ENCODE peak calls at places on chromosomes 3 and 15, in five cellular contexts. One of them, this sample, is unnamed.

GRCh38 chr3:168995129-168995528 is 668.4 kb downstream of the MECOM start:
- DNase-seq in HCT116: no peak
- DNase-seq in GM12878: no peak
- DNase-seq in HepG2: no peak
- DNase-seq in K562: no peak
- DNase-seq in this sample: no peak

GRCh38 chr3:101809178-101810022 is 30.4 kb downstream of the NXPE3 start:
- DNase-seq in HCT116: peak
- DNase-seq in GM12878: no peak
- DNase-seq in HepG2: peak
- DNase-seq in K562: peak
- DNase-seq in this sample: no peak

GRCh38 chr3:50630916-50631315 is 14.0 kb downstream of the MAPKAPK3 start:
- DNase-seq in HCT116: no peak
- DNase-seq in GM12878: no peak
- DNase-seq in HepG2: no peak
- DNase-seq in K562: peak
- DNase-seq in this sample: no peak

GRCh38 chr15:41861736-41862356 is 23.2 kb downstream of the PLA2G4B start:
- DNase-seq in HCT116: no peak
- DNase-seq in GM12878: no peak
- DNase-seq in HepG2: no peak
- DNase-seq in K562: no peak
- DNase-seq in this sample: no peak

GRCh38 chr3:148723591-148723990 is 25.9 kb downstream of the AGTR1 start:
- DNase-seq in HCT116: no peak
- DNase-seq in GM12878: no peak
- DNase-seq in HepG2: peak
- DNase-seq in K562: no peak
- DNase-seq in this sample: no peak

GRCh38 chr15:58066042-58066867 is 744 bp upstream of the ALDH1A2 start:
- DNase-seq in HCT116: peak
- DNase-seq in GM12878: no peak
- DNase-seq in HepG2: peak
- DNase-seq in K562: peak
- DNase-seq in this sample: no peak

GRCh38 chr15:77819841-77820728 is 187.4 kb upstream of the LINGO1 start:
- DNase-seq in HCT116: peak
- DNase-seq in GM12878: no peak
- DNase-seq in HepG2: peak
- DNase-seq in K562: peak
- DNase-seq in this sample: peak

GRCh38 chr3:178288074-178288473 is 248.2 kb upstream of the KCNMB2 start:
- DNase-seq in HCT116: no peak
- DNase-seq in GM12878: no peak
- DNase-seq in HepG2: no peak
- DNase-seq in K562: no peak
- DNase-seq in this sample: no peak

GRCh38 chr3:177123820-177124219 is 73.5 kb downstream of the TBL1XR1 start:
- DNase-seq in HCT116: no peak
- DNase-seq in GM12878: no peak
- DNase-seq in HepG2: no peak
- DNase-seq in K562: no peak
- DNase-seq in this sample: no peak

GRCh38 chr3:33718595-33718907 is 497 bp upstream of the CLASP2 start:
- DNase-seq in HCT116: no peak
- DNase-seq in GM12878: no peak
- DNase-seq in HepG2: no peak
- DNase-seq in K562: no peak
- DNase-seq in this sample: no peak

GRCh38 chr3:5250467-5251195 is 63.1 kb downstream of the EDEM1 start:
- DNase-seq in HCT116: no peak
- DNase-seq in GM12878: no peak
- DNase-seq in HepG2: peak
- DNase-seq in K562: no peak
- DNase-seq in this sample: no peak

GRCh38 chr3:40731445-40731844 is 206.7 kb downstream of the ZNF621 start:
- DNase-seq in HCT116: no peak
- DNase-seq in GM12878: no peak
- DNase-seq in HepG2: no peak
- DNase-seq in K562: no peak
- DNase-seq in this sample: no peak

GRCh38 chr3:172577962-172578560 is 54.8 kb upstream of the TNFSF10 start:
- DNase-seq in HCT116: no peak
- DNase-seq in GM12878: no peak
- DNase-seq in HepG2: no peak
- DNase-seq in K562: no peak
- DNase-seq in this sample: no peak
- H3K4me2 ChIP-seq in HCT116: no peak
- H3K4me2 ChIP-seq in GM12878: no peak
- H3K4me2 ChIP-seq in HepG2: no peak
- H3K4me2 ChIP-seq in K562: no peak
- H3K4me2 ChIP-seq in this sample: no peak

GRCh38 chr15:62444104-62445027 is 279.3 kb upstream of the C2CD4B start:
- DNase-seq in HCT116: peak
- DNase-seq in GM12878: no peak
- DNase-seq in HepG2: no peak
- DNase-seq in K562: no peak
- DNase-seq in this sample: no peak

GRCh38 chr15:62445244-62445643 is 280.2 kb upstream of the C2CD4B start:
- DNase-seq in HCT116: no peak
- DNase-seq in GM12878: no peak
- DNase-seq in HepG2: no peak
- DNase-seq in K562: no peak
- DNase-seq in this sample: no peak

GRCh38 chr15:62449638-62450037 is 284.6 kb upstream of the C2CD4B start:
- DNase-seq in HCT116: no peak
- DNase-seq in GM12878: no peak
- DNase-seq in HepG2: no peak
- DNase-seq in K562: no peak
- DNase-seq in this sample: no peak

GRCh38 chr15:62447742-62448141 is 282.7 kb upstream of the C2CD4B start:
- DNase-seq in HCT116: no peak
- DNase-seq in GM12878: no peak
- DNase-seq in HepG2: no peak
- DNase-seq in K562: no peak
- DNase-seq in this sample: no peak

GRCh38 chr15:62446984-62447383 is 281.9 kb upstream of the C2CD4B start:
- DNase-seq in HCT116: no peak
- DNase-seq in GM12878: no peak
- DNase-seq in HepG2: no peak
- DNase-seq in K562: no peak
- DNase-seq in this sample: no peak
- TF ChIP-seq SP1 in HCT116: no peak
- TF ChIP-seq SP1 in GM12878: no peak
- TF ChIP-seq SP1 in HepG2: no peak
- TF ChIP-seq SP1 in K562: no peak
- TF ChIP-seq SP1 in this sample: no peak

DNA sequence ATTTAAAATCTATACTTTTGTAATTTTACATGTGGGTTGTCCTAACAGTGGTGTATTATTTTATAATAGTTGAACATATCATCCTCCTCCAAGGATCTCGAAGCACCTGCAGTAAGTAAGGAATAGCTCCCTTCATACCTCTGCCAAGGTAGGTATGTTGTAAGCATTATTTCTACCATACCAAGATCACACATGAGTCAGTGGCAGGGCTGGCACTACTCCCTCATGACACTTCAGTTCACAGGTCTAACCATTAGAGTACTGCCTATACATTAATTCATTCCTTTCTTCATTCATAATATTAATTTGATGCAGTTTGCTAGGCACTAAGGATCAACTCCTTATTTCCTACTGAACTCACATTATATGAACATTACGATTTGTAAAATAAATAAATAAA is 11.9 kb upstream of the LEKR1 start:
- DNase-seq in HCT116: no peak
- DNase-seq in GM12878: no peak
- DNase-seq in HepG2: no peak
- DNase-seq in K562: no peak
- DNase-seq in this sample: no peak
- H3K4me2 ChIP-seq in HCT116: peak
- H3K4me2 ChIP-seq in GM12878: peak
- H3K4me2 ChIP-seq in HepG2: no peak
- H3K4me2 ChIP-seq in K562: no peak
- H3K4me2 ChIP-seq in this sample: no peak

GRCh38 chr15:50702762-50703334 is 16.3 kb upstream of the TRPM7 start:
- DNase-seq in HCT116: no peak
- DNase-seq in GM12878: no peak
- DNase-seq in HepG2: no peak
- DNase-seq in K562: no peak
- DNase-seq in this sample: no peak
- TF ChIP-seq SP1 in HCT116: no peak
- TF ChIP-seq SP1 in GM12878: no peak
- TF ChIP-seq SP1 in HepG2: no peak
- TF ChIP-seq SP1 in K562: no peak
- TF ChIP-seq SP1 in this sample: no peak

GRCh38 chr3:182906036-182906435 is 74.3 kb downstream of the DCUN1D1 start:
- DNase-seq in HCT116: no peak
- DNase-seq in GM12878: no peak
- DNase-seq in HepG2: no peak
- DNase-seq in K562: no peak
- DNase-seq in this sample: no peak
- H3K4me2 ChIP-seq in HCT116: no peak
- H3K4me2 ChIP-seq in GM12878: no peak
- H3K4me2 ChIP-seq in HepG2: no peak
- H3K4me2 ChIP-seq in K562: no peak
- H3K4me2 ChIP-seq in this sample: no peak

GRCh38 chr3:122023335-122023734 is 1.3 kb upstream of the ILDR1 start:
- DNase-seq in HCT116: no peak
- DNase-seq in GM12878: no peak
- DNase-seq in HepG2: no peak
- DNase-seq in K562: no peak
- DNase-seq in this sample: no peak

GRCh38 chr3:122021811-122022401 is at the start of gene ILDR1:
- DNase-seq in HCT116: peak
- DNase-seq in GM12878: no peak
- DNase-seq in HepG2: no peak
- DNase-seq in K562: peak
- DNase-seq in this sample: peak

GRCh38 chr3:122024800-122025199 is 2.8 kb upstream of the ILDR1 start:
- DNase-seq in HCT116: no peak
- DNase-seq in GM12878: no peak
- DNase-seq in HepG2: no peak
- DNase-seq in K562: no peak
- DNase-seq in this sample: no peak

GRCh38 chr3:122021037-122021436 is 1.0 kb downstream of the ILDR1 start:
- DNase-seq in HCT116: no peak
- DNase-seq in GM12878: no peak
- DNase-seq in HepG2: no peak
- DNase-seq in K562: no peak
- DNase-seq in this sample: no peak

GRCh38 chr3:122025296-122025695 is 3.2 kb upstream of the ILDR1 start:
- DNase-seq in HCT116: no peak
- DNase-seq in GM12878: peak
- DNase-seq in HepG2: no peak
- DNase-seq in K562: no peak
- DNase-seq in this sample: no peak
- TF ChIP-seq SP1 in HCT116: no peak
- TF ChIP-seq SP1 in GM12878: peak
- TF ChIP-seq SP1 in HepG2: no peak
- TF ChIP-seq SP1 in K562: no peak
- TF ChIP-seq SP1 in this sample: no peak

DNA sequence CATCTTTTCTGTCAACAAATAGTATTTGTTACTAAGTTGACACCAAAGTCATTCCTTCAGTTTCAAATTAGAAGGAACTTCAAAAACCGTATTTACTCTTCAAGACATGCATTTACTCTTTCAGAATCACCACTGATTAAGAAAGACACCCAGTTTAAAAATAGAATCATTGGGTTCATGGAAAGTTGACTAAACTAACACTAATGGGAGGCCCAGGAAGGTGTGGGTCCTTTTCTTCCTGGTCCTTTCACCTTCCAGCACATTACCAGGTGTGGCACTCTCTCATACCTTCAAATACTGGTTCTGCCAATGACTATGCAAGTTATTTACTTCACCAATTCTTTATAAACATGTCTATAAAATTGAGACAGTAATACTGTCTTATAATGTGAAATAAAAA is 49.2 kb downstream of the LRRFIP2 start:
- DNase-seq in HCT116: no peak
- DNase-seq in GM12878: no peak
- DNase-seq in HepG2: no peak
- DNase-seq in K562: no peak
- DNase-seq in this sample: no peak
- H3K4me2 ChIP-seq in HCT116: peak
- H3K4me2 ChIP-seq in GM12878: no peak
- H3K4me2 ChIP-seq in HepG2: no peak
- H3K4me2 ChIP-seq in K562: no peak
- H3K4me2 ChIP-seq in this sample: no peak

DNA sequence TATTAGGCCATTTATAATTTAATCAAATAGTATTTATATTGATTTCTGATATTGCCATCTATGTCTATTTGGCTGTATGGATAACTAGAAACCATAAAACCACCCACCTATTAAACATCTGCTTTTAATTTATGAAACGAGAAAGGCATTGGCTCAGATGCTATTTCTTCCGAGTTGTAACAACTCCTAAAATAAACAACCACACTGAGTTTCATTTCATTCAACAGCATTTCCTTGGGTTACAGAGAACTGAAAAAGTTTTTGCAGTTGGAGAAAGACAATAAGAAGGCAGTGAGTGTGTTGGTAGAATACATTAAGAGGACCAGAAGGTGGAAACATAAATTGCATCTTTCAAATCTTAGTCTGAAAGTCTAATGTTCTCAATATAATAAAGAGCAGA is 79.1 kb downstream of the AQR start:
- DNase-seq in HCT116: no peak
- DNase-seq in GM12878: no peak
- DNase-seq in HepG2: no peak
- DNase-seq in K562: no peak
- DNase-seq in this sample: no peak
- TF ChIP-seq SP1 in HCT116: no peak
- TF ChIP-seq SP1 in GM12878: no peak
- TF ChIP-seq SP1 in HepG2: no peak
- TF ChIP-seq SP1 in K562: no peak
- TF ChIP-seq SP1 in this sample: no peak

This sample was measured in H1.